ENCODE peak calls at places on chromosomes 6 and 20, in four cellular contexts. O, J, T and W are unnamed samples.

GRCh38 chr6:130033999-130034814 is 15.8 kb downstream of the L3MBTL3 start:
- DNase-seq in O (peak; percentile 79), T (peak; percentile 83), J (peak; percentile 90), W (peak; percentile 87)

GRCh38 chr6:141675957-141676356 is 456.8 kb upstream of the GJE1 start:
- DNase-seq in O (peak; percentile 18), J (no peak), T (peak; percentile 37), W (peak; percentile 46)

GRCh38 chr6:41426438-41426851 is 91.0 kb downstream of the NCR2 start:
- DNase-seq in J (no peak), T (peak; percentile 16), O (no peak), W (no peak)

GRCh38 chr6:118371955-118372354 is 176.1 kb upstream of the PLN start:
- DNase-seq in O (no peak), J (peak; percentile 52), T (no peak), W (no peak)

GRCh38 chr20:57181639-57182038 is 84.8 kb downstream of the BMP7 start:
- DNase-seq in J (no peak), T (no peak), O (no peak), W (no peak)

GRCh38 chr6:31128093-31128676 is 7.9 kb upstream of the CDSN start:
- DNase-seq in O (no peak), T (peak; percentile 57), J (no peak), W (peak; percentile 30)

GRCh38 chr6:999552-999951 is 306.6 kb upstream of the EXOC2 start:
- DNase-seq in J (no peak), O (no peak), T (no peak), W (no peak)

GRCh38 chr6:11188161-11188915 is 44.1 kb downstream of the NEDD9 start:
- DNase-seq in J (no peak), O (no peak), T (peak; percentile 60), W (no peak)

GRCh38 chr20:33237989-33238388 is 2.2 kb downstream of the BPIFA1 start:
- DNase-seq in J (no peak), O (no peak), T (no peak), W (no peak)

GRCh38 chr6:112618796-112619195 is 271.7 kb downstream of the RFPL4B start:
- DNase-seq in J (no peak), O (peak; percentile 21), T (peak; percentile 25), W (peak; percentile 26)

GRCh38 chr20:51749674-51750036 is 18.5 kb downstream of the ATP9A start:
- DNase-seq in J (peak; percentile 68), O (no peak), T (peak; percentile 85), W (peak; percentile 74)

GRCh38 chr20:50870572-50871161 is 60.6 kb downstream of the ADNP start:
- DNase-seq in T (no peak), J (peak; percentile 39), O (no peak), W (peak; percentile 32)

GRCh38 chr6:165663283-165663735 is 268 bp upstream of the PDE10A start:
- DNase-seq in O (no peak), J (no peak), T (peak; percentile 40), W (peak; percentile 25)
- TF ChIP-seq EZH2 in O (no peak), J (peak; percentile 31), T (peak; percentile 68), W (no peak)

GRCh38 chr6:165716886-165717285 is 53.8 kb upstream of the PDE10A start:
- DNase-seq in J (no peak), O (no peak), T (no peak), W (no peak)
- H3K4me2 ChIP-seq in J (peak overlapping the region; percentile 88), O (no peak overlapping the region), T (no peak overlapping the region), W (no peak overlapping the region)

DNA sequence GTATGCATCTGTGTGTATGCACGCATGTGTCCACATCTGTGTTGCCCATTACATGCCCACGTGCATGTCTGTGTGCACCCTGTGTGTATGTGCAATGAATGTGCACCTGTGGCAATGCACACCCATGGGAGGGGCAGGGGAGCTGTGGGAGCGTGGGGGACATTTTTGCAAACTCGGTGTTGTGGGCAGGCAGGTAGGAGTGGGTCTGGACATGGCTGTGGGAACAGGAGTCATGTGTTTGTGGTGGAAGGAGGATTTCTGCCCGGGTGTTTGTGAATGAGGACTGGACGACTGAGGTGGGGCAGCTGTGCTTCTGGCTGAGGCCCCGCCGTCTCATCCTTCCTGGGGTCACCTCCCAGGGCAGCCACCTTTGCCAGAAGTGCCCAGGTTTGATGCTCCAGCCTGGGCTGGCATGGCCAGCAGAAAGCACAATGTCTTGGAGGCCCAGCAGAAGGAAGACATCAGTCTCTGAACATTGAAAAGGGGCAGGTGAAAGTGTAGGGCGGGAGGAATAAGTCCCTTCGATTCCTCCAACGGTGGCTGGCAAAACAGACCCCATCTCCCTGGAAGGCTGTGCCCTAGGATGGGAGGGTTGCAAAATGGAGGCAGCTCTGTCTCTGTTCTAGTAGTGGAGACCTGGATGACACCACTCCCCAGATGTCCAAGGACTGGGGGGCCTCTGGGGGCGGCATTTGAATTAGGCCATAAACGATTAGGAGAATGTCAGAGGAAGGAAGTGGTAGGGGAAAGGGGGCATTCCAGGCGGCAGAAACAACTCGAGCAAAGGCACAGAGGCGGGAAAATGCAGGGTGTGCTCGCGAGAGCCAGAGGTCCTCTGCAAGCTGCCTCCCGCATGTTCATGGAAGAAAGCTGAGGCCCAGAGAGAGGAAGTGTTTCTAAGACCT is 19.1 kb upstream of the ARMC12 start:
- DNase-seq in J (no peak), O (no peak), T (no peak), W (no peak)
- H3K4me1 ChIP-seq in J (peaks cover 17% of the 10 kb centered on the region), O (no peaks in the 10 kb centered on the region), T (no peaks in the 10 kb centered on the region), W (peaks cover 10% of the 10 kb centered on the region)

DNA sequence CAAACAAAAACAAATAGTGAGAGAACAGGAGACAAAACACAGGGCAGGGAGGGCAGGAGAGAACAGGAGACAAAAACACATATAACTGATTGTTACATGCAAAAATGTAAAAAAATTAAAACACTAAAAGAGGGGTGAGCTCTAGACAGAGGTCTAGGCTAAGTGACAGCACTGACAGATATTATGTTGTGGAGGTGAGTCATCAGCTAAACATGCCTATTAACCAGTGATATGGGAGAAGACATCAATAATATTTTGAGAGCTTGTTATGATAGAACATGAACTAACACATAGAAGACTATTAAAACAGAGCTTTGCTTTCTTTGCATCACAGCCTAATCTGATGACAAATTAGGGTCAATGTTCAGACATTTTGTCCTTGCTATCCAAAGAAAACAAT is 972.7 kb downstream of the PRIM2 start:
- DNase-seq in O (no peak), J (no peak), T (no peak), W (no peak)
- TF ChIP-seq EZH2 in O (no peak), J (no peak), T (no peak), W (no peak)

DNA sequence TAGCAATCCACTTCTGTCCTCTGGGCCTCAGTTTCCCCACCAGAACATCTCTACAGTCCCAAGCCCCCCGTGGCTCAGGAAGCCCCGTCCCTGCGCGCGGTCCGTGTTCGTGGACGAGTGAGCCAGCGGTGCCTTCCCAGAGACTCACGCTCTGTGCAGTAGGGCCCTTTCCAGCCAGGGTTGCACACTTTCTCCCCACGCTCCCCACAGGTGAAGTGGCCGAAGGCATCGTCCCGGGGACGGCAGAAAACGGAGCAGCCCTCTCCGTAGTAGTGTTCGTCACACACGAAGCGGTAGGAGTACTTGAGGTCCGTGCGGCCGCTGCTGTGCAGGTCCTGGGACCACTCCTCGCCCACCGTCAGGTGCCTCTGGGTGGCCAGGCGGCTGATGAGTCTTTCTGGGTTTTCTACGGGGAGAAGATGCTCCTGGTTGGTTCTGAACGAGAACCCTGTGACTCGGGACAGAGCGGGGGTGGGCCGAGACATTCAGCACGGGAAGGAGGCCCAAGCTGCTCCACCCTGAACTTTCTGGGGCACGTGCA is 2.7 kb downstream of the DLL1 start:
- DNase-seq in O (no peak), J (no peak), T (no peak), W (no peak)
- H3K4me2 ChIP-seq in O (no peak overlapping the region), J (no peak overlapping the region), T (no peak overlapping the region), W (no peak overlapping the region)